ENCODE peak calls at places on chromosomes 16 and 17, in four cellular contexts. E is NCI-H1092; W is effector memory CD4-positive, alpha-beta T cell; M is HEK293T. D is an unnamed sample.
A peak's percentile ranks its signal among the peaks of the same experiment; 100 is the strongest.

GRCh38 chr17:19014628-19015215 is 10.2 kb upstream of the FAM83G start:
- DNase-seq in M (no peak), E (no peak), W (no peak), D (no peak)

GRCh38 chr16:2515180-2515803 is 1.5 kb downstream of the ATP6V0C start:
- DNase-seq in W (no peak), E (no peak), M (no peak), D (no peak)

GRCh38 chr17:57294629-57295501 is 38.5 kb downstream of the MSI2 start:
- DNase-seq in W (no peak), E (peak; percentile 89), M (no peak), D (peak; percentile 96)

GRCh38 chr16:9260665-9261064 is 169.2 kb downstream of the HAPSTR1 start:
- DNase-seq in W (no peak), M (no peak), E (peak; percentile 21), D (no peak)

GRCh38 chr17:72527819-72528218 is 407.0 kb downstream of the SOX9 start:
- DNase-seq in M (no peak), E (no peak), W (no peak), D (no peak)

GRCh38 chr16:65538945-65539344 is 417.1 kb upstream of the CDH11 start:
- DNase-seq in W (no peak), M (no peak), E (no peak), D (no peak)

GRCh38 chr17:32747856-32748255 is 129.1 kb downstream of the MYO1D start:
- DNase-seq in W (no peak), E (no peak), M (no peak), D (no peak)

GRCh38 chr17:36888236-36888957 is 48.9 kb upstream of the LHX1 start:
- DNase-seq in M (no peak), E (peak; percentile 20), W (no peak), D (peak; percentile 86)

GRCh38 chr17:28746611-28747045 is 2.8 kb downstream of the TRAF4 start:
- DNase-seq in E (peak; percentile 64), M (no peak), W (no peak), D (peak; percentile 84)

GRCh38 chr16:372584-372983 is 2.2 kb upstream of the MRPL28 start:
- DNase-seq in E (no peak), W (no peak), M (no peak), D (no peak)

GRCh38 chr17:74042744-74043486 is 160.6 kb upstream of the RPL38 start:
- DNase-seq in E (no peak), M (peak; percentile 46), W (no peak), D (no peak)

GRCh38 chr17:43006639-43007551 is at the start of gene IFI35:
- DNase-seq in W (peak; percentile 61), E (no peak), M (peak; percentile 49), D (peak; percentile 16)

GRCh38 chr17:18177137-18177536 is 6.5 kb upstream of the ALKBH5 start:
- DNase-seq in M (no peak), W (no peak), E (no peak), D (no peak)

GRCh38 chr17:42135664-42136653 is 13.4 kb downstream of the HSPB9 start:
- DNase-seq in M (no peak), E (no peak), W (no peak), D (no peak)

GRCh38 chr16:88464447-88465318 is 11.6 kb downstream of the ZFPM1 start:
- DNase-seq in E (no peak), W (no peak), M (no peak), D (no peak)